ENCODE peak calls at places on chromosomes 2 and 18, in four cellular contexts. U is HL-60, V is GM12878, C is K562. A is an unnamed sample.

GRCh38 chr2:235026649-235027557 is 75.1 kb downstream of the SH3BP4 start:
- DNase-seq in C (no peak), V (no peak), U (no peak), A (no peak)

GRCh38 chr18:13137939-13138821 is 80.4 kb upstream of the LDLRAD4 start:
- DNase-seq in U (peak), C (peak), V (peak), A (peak)

GRCh38 chr2:47664817-47665216 is 118.1 kb upstream of the MSH6 start:
- DNase-seq in C (peak), V (no peak), U (peak), A (no peak)

GRCh38 chr18:26536664-26537063 is 11.7 kb downstream of the KCTD1 start:
- DNase-seq in U (no peak), C (no peak), V (no peak), A (no peak)

GRCh38 chr18:75638597-75639467 is 211.3 kb upstream of the SMIM21 start:
- DNase-seq in V (no peak), C (no peak), U (no peak), A (no peak)

GRCh38 chr2:96404446-96405373 is 69.1 kb downstream of the NCAPH start:
- DNase-seq in U (no peak), V (no peak), C (no peak), A (no peak)

GRCh38 chr18:47968721-47969120 is 38.3 kb upstream of the SMAD2 start:
- DNase-seq in V (no peak), U (no peak), C (no peak), A (no peak)

GRCh38 chr2:124689348-124689747 is 664.3 kb downstream of the CNTNAP5 start:
- DNase-seq in U (no peak), V (no peak), C (no peak), A (no peak)

GRCh38 chr2:171706152-171706803 is 19.0 kb downstream of the DYNC1I2 start:
- DNase-seq in U (no peak), C (peak), V (no peak), A (no peak)

GRCh38 chr18:51151568-51152511 is 45.6 kb downstream of the MEX3C start:
- DNase-seq in C (no peak), U (peak), V (no peak), A (no peak)

GRCh38 chr2:1651131-1652066 is 92.9 kb downstream of the PXDN start:
- DNase-seq in U (no peak), V (no peak), C (no peak), A (no peak)

GRCh38 chr18:21991897-21992296 is 177.5 kb upstream of the GATA6 start:
- DNase-seq in U (no peak), C (no peak), V (no peak), A (no peak)

GRCh38 chr2:233380132-233381012 is 26.1 kb downstream of the DGKD start:
- DNase-seq in V (no peak), U (no peak), C (peak), A (no peak)

GRCh38 chr2:44269831-44270230 is 5.4 kb upstream of the SLC3A1 start:
- DNase-seq in C (no peak), V (no peak), U (no peak), A (no peak)

GRCh38 chr2:107745100-107745499 is 81.6 kb upstream of the RGPD4 start:
- DNase-seq in U (no peak), C (no peak), V (no peak), A (no peak)

GRCh38 chr2:85400951-85401805 is 9.0 kb downstream of the CAPG start:
- DNase-seq in C (no peak), V (no peak), U (no peak), A (no peak)

GRCh38 chr18:70195852-70196434 is 9.5 kb downstream of the RTTN start:
- DNase-seq in U (peak), V (no peak), C (peak), A (no peak)

GRCh38 chr2:240500561-240501423 is 57.0 kb downstream of the ANKMY1 start:
- DNase-seq in C (no peak), V (no peak), U (no peak), A (no peak)

GRCh38 chr2:218547978-218548377 is 20.2 kb downstream of the USP37 start:
- DNase-seq in C (no peak), U (no peak), V (no peak), A (no peak)

DNA sequence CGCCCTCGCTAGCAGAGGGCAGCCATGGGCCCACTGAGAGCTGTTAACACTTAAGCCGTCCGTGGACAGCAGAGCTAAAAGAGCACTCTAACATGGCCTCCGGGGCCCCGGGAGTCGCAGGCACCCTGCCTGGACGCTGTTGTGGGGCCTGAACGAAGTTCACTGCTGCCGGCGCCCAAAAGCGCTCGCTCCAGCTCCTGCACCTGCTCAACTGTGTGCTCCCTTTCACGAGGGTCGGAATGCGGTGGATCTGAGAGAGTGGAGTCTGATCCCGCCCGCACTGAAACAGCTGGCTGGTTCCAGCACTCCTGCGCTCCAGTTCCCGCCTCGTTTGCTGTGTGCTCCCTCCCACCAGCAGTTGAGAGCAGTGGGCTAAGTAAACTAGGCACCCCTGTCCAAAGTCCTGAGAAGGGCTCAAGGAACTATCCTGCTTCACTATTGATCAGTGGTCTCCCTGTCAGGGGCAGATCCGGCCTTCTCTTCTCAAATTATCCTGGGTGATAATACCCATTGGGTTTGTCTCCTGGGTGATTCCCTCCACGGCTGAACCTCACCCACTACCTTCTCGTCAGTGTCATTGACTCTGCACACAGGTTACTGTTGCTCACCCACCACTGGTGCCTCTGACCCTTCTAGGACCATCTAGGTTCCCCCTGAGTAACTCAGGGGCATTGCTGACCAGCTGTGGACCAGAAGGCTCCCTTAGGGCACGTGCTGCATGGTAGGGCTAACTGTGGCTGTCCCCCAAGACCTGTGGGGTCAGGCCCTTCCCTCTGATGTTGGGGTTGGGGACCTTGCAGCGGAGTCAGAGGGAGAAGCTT is 23.5 kb downstream of the B3GNT7 start:
- DNase-seq in V (no peak), U (no peak), C (no peak), A (no peak)
- TF ChIP-seq SPI1 in V (no peak), U (no peak), C (no peak), A (no peak)

GRCh38 chr2:157841485-157841884 is 34.6 kb downstream of the ACVR1 start:
- DNase-seq in V (no peak), U (no peak), C (no peak), A (no peak)

GRCh38 chr2:157842106-157842879 is 33.8 kb downstream of the ACVR1 start:
- DNase-seq in U (no peak), C (no peak), V (no peak), A (no peak)

GRCh38 chr2:157839162-157839801 is 36.8 kb downstream of the ACVR1 start:
- DNase-seq in U (no peak), V (no peak), C (peak), A (no peak)

GRCh38 chr2:157839822-157840221 is 36.3 kb downstream of the ACVR1 start:
- DNase-seq in V (no peak), U (no peak), C (peak), A (no peak)

DNA sequence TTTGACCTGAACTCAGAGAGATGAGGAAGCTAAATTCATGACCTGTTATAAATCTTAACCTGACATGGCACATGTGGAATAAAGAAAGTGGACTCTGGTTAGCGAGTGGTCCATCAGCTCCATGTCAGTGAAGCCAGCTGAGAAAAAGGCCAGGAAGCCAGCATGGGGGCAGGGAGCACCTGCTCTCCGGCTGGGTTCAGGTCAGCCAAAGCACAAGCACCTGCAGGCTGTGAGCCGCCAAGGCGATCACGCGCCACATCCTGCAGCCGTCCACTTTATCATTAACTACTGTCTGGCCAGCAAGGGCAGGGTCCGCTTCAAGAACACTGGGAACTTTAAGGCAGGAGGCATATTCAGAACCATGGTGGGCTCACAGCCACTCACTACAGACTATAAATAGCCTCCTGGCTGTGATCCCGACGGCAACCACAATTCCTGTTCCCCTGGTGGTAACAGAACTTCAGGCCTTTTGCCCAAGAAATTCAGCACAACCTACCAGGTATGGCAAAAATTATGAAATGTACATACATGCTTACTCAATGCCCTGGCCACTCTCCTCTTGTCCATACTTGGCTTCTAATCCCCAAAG is 35.5 kb downstream of the ACVR1 start:
- DNase-seq in U (no peak), C (peak), V (no peak), A (no peak)
- TF ChIP-seq SPI1 in U (no peak), C (no peak), V (no peak), A (no peak)

DNA sequence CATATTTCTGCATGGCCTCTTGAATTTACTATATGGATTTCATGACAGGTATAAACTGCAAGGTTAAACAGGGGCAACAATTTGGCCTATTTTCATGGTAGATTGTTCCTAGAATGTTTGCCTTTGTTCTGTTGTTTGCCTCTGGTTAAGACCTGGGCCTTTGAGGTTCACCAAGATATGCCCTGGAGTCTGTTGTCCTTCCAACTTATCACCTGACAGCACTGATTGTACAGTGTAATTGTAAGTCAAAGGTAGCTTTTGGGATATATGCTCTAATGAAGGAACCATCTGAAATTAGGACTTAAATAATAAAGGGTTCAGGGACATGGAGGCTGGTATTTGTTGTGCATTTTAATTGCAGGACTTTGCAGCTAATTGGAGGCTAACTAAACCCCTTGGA is 771.1 kb upstream of the LINC00305 start:
- DNase-seq in V (no peak), C (no peak), U (no peak), A (no peak)
- TF ChIP-seq SPI1 in V (no peak), C (no peak), U (no peak), A (no peak)

DNA sequence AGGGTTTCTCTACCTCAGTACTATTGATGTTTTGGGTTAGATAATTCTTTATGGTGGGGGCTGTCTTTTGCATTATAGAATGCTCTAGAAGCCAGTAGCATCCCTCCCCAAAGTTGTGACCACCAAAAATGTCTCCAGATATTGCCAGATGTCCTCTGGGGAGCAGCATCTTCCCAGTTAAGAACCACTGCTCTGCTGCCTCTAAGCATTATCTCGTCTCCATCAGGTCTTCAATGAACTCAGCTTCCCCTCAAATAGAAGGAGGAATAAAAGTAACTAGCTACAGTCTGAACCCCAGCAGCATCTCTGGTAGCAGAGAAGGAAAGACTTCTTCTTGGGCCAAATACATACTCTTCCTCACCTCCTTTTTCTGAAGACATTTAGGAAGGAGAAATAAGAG is 244.1 kb downstream of the AGPS start:
- DNase-seq in U (no peak), V (no peak), C (peak), A (no peak)
- TF ChIP-seq SPI1 in U (no peak), V (no peak), C (no peak), A (peak)

DNA sequence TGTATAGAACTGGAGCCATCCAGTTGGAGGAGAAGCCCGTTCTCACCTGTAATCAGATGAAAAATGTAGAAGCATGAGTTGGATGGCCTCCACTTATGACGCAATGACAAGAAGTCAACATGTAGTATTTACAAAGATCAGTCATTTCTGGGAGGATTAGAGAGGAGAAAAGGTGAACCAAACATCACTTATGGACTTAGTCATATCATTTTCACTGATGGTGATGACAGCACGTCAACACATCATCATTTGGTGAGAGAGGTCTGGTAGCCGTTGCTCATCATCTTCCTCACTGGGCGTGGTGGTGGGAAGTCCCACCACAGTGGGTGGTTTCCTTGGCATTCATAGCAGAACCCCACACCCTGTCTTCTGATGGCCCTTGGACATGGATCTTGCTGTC is 264.2 kb upstream of the EPAS1 start:
- DNase-seq in C (no peak), U (no peak), V (no peak), A (no peak)
- TF ChIP-seq SPI1 in C (no peak), U (no peak), V (no peak), A (no peak)

GRCh38 chr18:3451166-3451988 is 1.4 kb downstream of the TGIF1 start:
- DNase-seq in C (peak), U (peak), V (no peak), A (no peak)

GRCh38 chr18:3452750-3453539 is 3.0 kb downstream of the TGIF1 start:
- DNase-seq in C (peak), V (no peak), U (no peak), A (no peak)

GRCh38 chr18:3453540-3454364 is 3.8 kb downstream of the TGIF1 start:
- DNase-seq in V (no peak), U (peak), C (peak), A (no peak)

GRCh38 chr18:3450358-3451107 is 561 bp downstream of the TGIF1 start:
- DNase-seq in U (peak), V (no peak), C (peak), A (no peak)

DNA sequence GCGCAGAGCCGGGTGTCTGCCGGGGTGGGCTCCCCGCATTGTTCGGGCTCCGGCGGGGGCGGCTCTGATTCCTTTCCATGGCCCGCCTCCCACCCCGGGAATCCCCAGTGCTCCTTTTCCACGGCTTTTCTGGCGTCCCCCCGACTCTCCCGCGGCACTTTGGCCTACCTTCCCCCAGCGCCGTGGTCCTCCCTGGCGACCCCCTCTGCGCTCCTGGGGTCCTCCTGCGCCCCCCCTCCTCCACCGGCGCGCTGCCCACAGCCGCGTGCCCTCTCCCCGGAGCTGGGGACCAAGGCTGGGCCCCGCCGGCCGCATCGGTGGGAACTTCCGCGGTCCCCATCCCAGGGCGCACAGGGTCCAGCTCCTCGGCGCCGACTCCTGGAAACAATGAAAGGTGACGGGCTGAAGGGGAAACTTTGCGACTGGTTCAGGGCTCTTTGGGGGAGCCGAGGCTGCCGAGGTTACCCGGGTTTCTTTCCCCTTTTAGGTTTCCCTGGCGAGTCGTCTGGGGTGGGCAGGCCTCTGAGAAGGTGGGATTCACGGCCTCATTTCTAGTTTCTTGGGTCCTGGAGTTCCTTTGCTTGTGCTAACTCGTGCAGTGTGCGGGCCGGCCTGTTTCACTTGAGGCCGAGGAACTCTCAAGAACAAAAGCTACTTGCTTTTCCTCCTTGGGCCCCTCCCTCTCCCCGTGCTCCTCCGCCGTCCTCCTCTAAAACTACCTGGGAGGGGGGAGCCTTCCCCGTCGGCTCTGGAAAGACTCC is 2.2 kb downstream of the TGIF1 start:
- DNase-seq in V (no peak), U (peak), C (peak), A (no peak)
- TF ChIP-seq SPI1 in V (no peak), U (no peak), C (peak), A (no peak)

DNA sequence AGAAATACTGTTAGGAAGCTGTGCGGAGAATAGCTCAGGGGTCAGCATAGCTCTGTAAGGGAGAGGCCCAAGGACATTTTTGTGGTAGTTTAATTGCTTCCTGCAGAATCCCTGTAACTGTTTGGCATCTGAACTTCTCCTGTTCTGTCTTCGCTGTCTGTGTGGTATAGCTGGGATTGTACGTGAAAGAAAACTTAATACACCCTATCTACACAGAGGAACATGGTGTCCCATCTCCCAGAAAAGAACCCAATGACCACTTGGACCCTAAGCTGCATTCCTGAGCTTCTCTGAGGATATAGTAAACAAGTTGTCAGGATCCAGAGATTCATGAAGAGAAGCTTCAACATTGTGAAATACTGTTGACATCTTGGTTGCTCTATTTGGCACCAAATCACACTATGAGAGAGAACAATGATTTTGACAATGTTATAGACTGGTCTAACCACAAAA is 81.3 kb downstream of the CDC42EP3 start:
- DNase-seq in C (no peak), V (no peak), U (no peak), A (no peak)
- TF ChIP-seq SPI1 in C (no peak), V (no peak), U (no peak), A (no peak)

GRCh38 chr18:8003878-8004675 is 437.0 kb downstream of the PTPRM start:
- DNase-seq in C (no peak), U (no peak), V (no peak), A (no peak)
- TF ChIP-seq SPI1 in C (no peak), U (no peak), V (no peak), A (no peak)

DNA sequence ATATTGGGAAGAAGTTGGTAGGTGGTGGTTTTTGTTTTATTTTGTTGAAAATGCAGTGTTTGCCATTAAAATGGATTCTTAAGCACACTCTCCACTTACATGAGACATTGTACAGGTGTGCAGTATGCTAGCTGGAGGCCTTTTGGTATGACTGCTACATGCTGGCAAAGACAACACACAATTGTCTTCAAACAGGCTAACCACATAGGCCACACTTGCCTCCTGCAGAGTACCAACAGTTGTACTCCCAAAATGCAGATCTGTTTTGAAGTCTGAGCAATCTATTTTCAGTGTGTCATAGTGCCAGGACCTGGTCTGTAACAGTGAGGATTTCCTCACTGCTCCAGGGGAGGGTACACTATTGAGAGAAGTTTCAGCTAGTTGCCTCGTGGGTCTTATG is 213.6 kb downstream of the ZRANB3 start:
- DNase-seq in V (no peak), C (no peak), U (no peak), A (no peak)
- TF ChIP-seq SPI1 in V (no peak), C (no peak), U (no peak), A (no peak)

GRCh38 chr2:23617817-23618216 is 232.8 kb downstream of the KLHL29 start:
- DNase-seq in V (no peak), C (no peak), U (no peak), A (no peak)
- TF ChIP-seq SPI1 in V (no peak), C (no peak), U (no peak), A (no peak)

A was measured in GM12891.